ENCODE peak calls at places on chromosomes 11 and 22, in ten cellular contexts. One of them, this sample, is unnamed.

GRCh38 chr11:122108192-122108799 is 7.7 kb downstream of the BLID start:
- DNase-seq in activated T-helper 1 cell treated with anti-CD3 and anti-CD28 coated beads, Interleukin-2, amount 50 U/mL, for 16 hours: no peak
- DNase-seq in GM12891: no peak
- DNase-seq in putamen: peak
- DNase-seq in A172: peak
- DNase-seq in AG10803: no peak
- DNase-seq in Calu3: peak
- DNase-seq in GDM1: no peak
- DNase-seq in stimulated activated CD4-positive, alpha-beta T cell treated with anti-CD3 and anti-CD28 coated beads, Interleukin-1b, Interleukin-23, amount 100 ng/mL, for 4 hours: no peak
- DNase-seq in fibroblast of gingiva: peak
- DNase-seq in this sample: peak

GRCh38 chr11:196786-197731 is 4.2 kb downstream of the SCGB1C1 start:
- DNase-seq in activated T-helper 1 cell treated with anti-CD3 and anti-CD28 coated beads, Interleukin-2, amount 50 U/mL, for 16 hours: no peak
- DNase-seq in GM12891: no peak
- DNase-seq in putamen: no peak
- DNase-seq in A172: no peak
- DNase-seq in AG10803: no peak
- DNase-seq in Calu3: no peak
- DNase-seq in GDM1: no peak
- DNase-seq in stimulated activated CD4-positive, alpha-beta T cell treated with anti-CD3 and anti-CD28 coated beads, Interleukin-1b, Interleukin-23, amount 100 ng/mL, for 4 hours: no peak
- DNase-seq in fibroblast of gingiva: no peak
- DNase-seq in this sample: no peak

GRCh38 chr22:43376765-43377485 is 33.8 kb upstream of the SCUBE1 start:
- DNase-seq in activated T-helper 1 cell treated with anti-CD3 and anti-CD28 coated beads, Interleukin-2, amount 50 U/mL, for 16 hours: no peak
- DNase-seq in GM12891: no peak
- DNase-seq in putamen: no peak
- DNase-seq in A172: no peak
- DNase-seq in AG10803: no peak
- DNase-seq in Calu3: no peak
- DNase-seq in GDM1: no peak
- DNase-seq in stimulated activated CD4-positive, alpha-beta T cell treated with anti-CD3 and anti-CD28 coated beads, Interleukin-1b, Interleukin-23, amount 100 ng/mL, for 4 hours: no peak
- DNase-seq in fibroblast of gingiva: no peak
- DNase-seq in this sample: no peak

GRCh38 chr11:87819141-87819540 is 356.1 kb downstream of the RAB38 start:
- DNase-seq in activated T-helper 1 cell treated with anti-CD3 and anti-CD28 coated beads, Interleukin-2, amount 50 U/mL, for 16 hours: no peak
- DNase-seq in GM12891: no peak
- DNase-seq in putamen: peak
- DNase-seq in A172: no peak
- DNase-seq in AG10803: peak
- DNase-seq in Calu3: no peak
- DNase-seq in GDM1: no peak
- DNase-seq in stimulated activated CD4-positive, alpha-beta T cell treated with anti-CD3 and anti-CD28 coated beads, Interleukin-1b, Interleukin-23, amount 100 ng/mL, for 4 hours: no peak
- DNase-seq in fibroblast of gingiva: no peak
- DNase-seq in this sample: no peak

GRCh38 chr22:22949953-22950352 is 62.3 kb downstream of the IGLL5 start:
- DNase-seq in activated T-helper 1 cell treated with anti-CD3 and anti-CD28 coated beads, Interleukin-2, amount 50 U/mL, for 16 hours: no peak
- DNase-seq in GM12891: no peak
- DNase-seq in putamen: no peak
- DNase-seq in A172: no peak
- DNase-seq in AG10803: no peak
- DNase-seq in Calu3: no peak
- DNase-seq in GDM1: no peak
- DNase-seq in stimulated activated CD4-positive, alpha-beta T cell treated with anti-CD3 and anti-CD28 coated beads, Interleukin-1b, Interleukin-23, amount 100 ng/mL, for 4 hours: no peak
- DNase-seq in fibroblast of gingiva: no peak
- DNase-seq in this sample: no peak

GRCh38 chr11:65184146-65184545 is 2.4 kb downstream of the CAPN1 start:
- DNase-seq in activated T-helper 1 cell treated with anti-CD3 and anti-CD28 coated beads, Interleukin-2, amount 50 U/mL, for 16 hours: no peak
- DNase-seq in GM12891: no peak
- DNase-seq in putamen: no peak
- DNase-seq in A172: no peak
- DNase-seq in AG10803: no peak
- DNase-seq in Calu3: no peak
- DNase-seq in GDM1: no peak
- DNase-seq in stimulated activated CD4-positive, alpha-beta T cell treated with anti-CD3 and anti-CD28 coated beads, Interleukin-1b, Interleukin-23, amount 100 ng/mL, for 4 hours: no peak
- DNase-seq in fibroblast of gingiva: no peak
- DNase-seq in this sample: no peak

GRCh38 chr22:17230239-17230638 is 11.0 kb upstream of the ADA2 start:
- DNase-seq in activated T-helper 1 cell treated with anti-CD3 and anti-CD28 coated beads, Interleukin-2, amount 50 U/mL, for 16 hours: no peak
- DNase-seq in GM12891: no peak
- DNase-seq in putamen: no peak
- DNase-seq in A172: no peak
- DNase-seq in AG10803: no peak
- DNase-seq in Calu3: no peak
- DNase-seq in GDM1: no peak
- DNase-seq in stimulated activated CD4-positive, alpha-beta T cell treated with anti-CD3 and anti-CD28 coated beads, Interleukin-1b, Interleukin-23, amount 100 ng/mL, for 4 hours: no peak
- DNase-seq in fibroblast of gingiva: no peak
- DNase-seq in this sample: no peak

GRCh38 chr22:32843300-32843699 is 41.8 kb downstream of the TIMP3 start:
- DNase-seq in activated T-helper 1 cell treated with anti-CD3 and anti-CD28 coated beads, Interleukin-2, amount 50 U/mL, for 16 hours: no peak
- DNase-seq in GM12891: no peak
- DNase-seq in putamen: no peak
- DNase-seq in A172: no peak
- DNase-seq in AG10803: no peak
- DNase-seq in Calu3: no peak
- DNase-seq in GDM1: no peak
- DNase-seq in stimulated activated CD4-positive, alpha-beta T cell treated with anti-CD3 and anti-CD28 coated beads, Interleukin-1b, Interleukin-23, amount 100 ng/mL, for 4 hours: no peak
- DNase-seq in fibroblast of gingiva: no peak
- DNase-seq in this sample: no peak